ENCODE peak calls at places on chromosomes 6 and 20, in ten cellular contexts. One of them, this sample, is unnamed.
A peak's percentile ranks its signal among the peaks of the same experiment; 100 is the strongest.

GRCh38 chr6:167299641-167300308 is 8.7 kb downstream of the UNC93A start:
- DNase-seq in Calu3: no peak
- DNase-seq in tibial nerve: no peak
- DNase-seq in fibroblast of villous mesenchyme: no peak
- DNase-seq in CD4-positive, alpha-beta T cell: no peak
- DNase-seq in thoracic aorta: no peak
- DNase-seq in heart right ventricle: no peak
- DNase-seq in transverse colon: no peak
- DNase-seq in WTC11: no peak
- DNase-seq in HFF-Myc: no peak
- DNase-seq in this sample: no peak

GRCh38 chr6:27471365-27472115 is 1.4 kb downstream of the ZNF184 start:
- DNase-seq in Calu3: no peak
- DNase-seq in tibial nerve: no peak
- DNase-seq in fibroblast of villous mesenchyme: no peak
- DNase-seq in CD4-positive, alpha-beta T cell: no peak
- DNase-seq in thoracic aorta: no peak
- DNase-seq in heart right ventricle: no peak
- DNase-seq in transverse colon: no peak
- DNase-seq in WTC11: no peak
- DNase-seq in HFF-Myc: no peak
- DNase-seq in this sample: no peak

GRCh38 chr20:51767867-51768758 is at the start of gene ATP9A:
- DNase-seq in Calu3: peak; percentile 53
- DNase-seq in tibial nerve: no peak
- DNase-seq in fibroblast of villous mesenchyme: peak; percentile 16
- DNase-seq in CD4-positive, alpha-beta T cell: no peak
- DNase-seq in thoracic aorta: no peak
- DNase-seq in heart right ventricle: peak; percentile 45
- DNase-seq in transverse colon: peak; percentile 40
- DNase-seq in WTC11: peak; percentile 39
- DNase-seq in HFF-Myc: no peak
- DNase-seq in this sample: peak; percentile 31

GRCh38 chr20:1669304-1669703 is 11.7 kb upstream of the SIRPG start:
- DNase-seq in Calu3: no peak
- DNase-seq in tibial nerve: no peak
- DNase-seq in fibroblast of villous mesenchyme: peak; percentile 4
- DNase-seq in CD4-positive, alpha-beta T cell: no peak
- DNase-seq in thoracic aorta: no peak
- DNase-seq in heart right ventricle: peak; percentile 44
- DNase-seq in transverse colon: no peak
- DNase-seq in WTC11: no peak
- DNase-seq in HFF-Myc: no peak
- DNase-seq in this sample: no peak

GRCh38 chr6:85703359-85703758 is 60.7 kb upstream of the SYNCRIP start:
- DNase-seq in Calu3: no peak
- DNase-seq in tibial nerve: no peak
- DNase-seq in fibroblast of villous mesenchyme: no peak
- DNase-seq in CD4-positive, alpha-beta T cell: no peak
- DNase-seq in thoracic aorta: no peak
- DNase-seq in heart right ventricle: no peak
- DNase-seq in transverse colon: no peak
- DNase-seq in WTC11: no peak
- DNase-seq in HFF-Myc: no peak
- DNase-seq in this sample: no peak

GRCh38 chr6:107235521-107235920 is 120.2 kb upstream of the BEND3 start:
- DNase-seq in Calu3: no peak
- DNase-seq in tibial nerve: peak; percentile 27
- DNase-seq in fibroblast of villous mesenchyme: peak; percentile 56
- DNase-seq in CD4-positive, alpha-beta T cell: no peak
- DNase-seq in thoracic aorta: no peak
- DNase-seq in heart right ventricle: no peak
- DNase-seq in transverse colon: no peak
- DNase-seq in WTC11: no peak
- DNase-seq in HFF-Myc: no peak
- DNase-seq in this sample: no peak

GRCh38 chr6:31676322-31676903 is 4.5 kb downstream of the LY6G5C start:
- DNase-seq in Calu3: no peak
- DNase-seq in tibial nerve: no peak
- DNase-seq in fibroblast of villous mesenchyme: no peak
- DNase-seq in CD4-positive, alpha-beta T cell: no peak
- DNase-seq in thoracic aorta: no peak
- DNase-seq in heart right ventricle: no peak
- DNase-seq in transverse colon: no peak
- DNase-seq in WTC11: no peak
- DNase-seq in HFF-Myc: no peak
- DNase-seq in this sample: no peak

GRCh38 chr6:154991207-154991606 is 3.9 kb upstream of the TIAM2 start:
- DNase-seq in Calu3: no peak
- DNase-seq in tibial nerve: no peak
- DNase-seq in fibroblast of villous mesenchyme: no peak
- DNase-seq in CD4-positive, alpha-beta T cell: no peak
- DNase-seq in thoracic aorta: no peak
- DNase-seq in heart right ventricle: no peak
- DNase-seq in transverse colon: no peak
- DNase-seq in WTC11: no peak
- DNase-seq in HFF-Myc: no peak
- DNase-seq in this sample: no peak

GRCh38 chr20:16707674-16708073 is 22.2 kb upstream of the SNRPB2 start:
- DNase-seq in Calu3: no peak
- DNase-seq in tibial nerve: no peak
- DNase-seq in fibroblast of villous mesenchyme: no peak
- DNase-seq in CD4-positive, alpha-beta T cell: no peak
- DNase-seq in thoracic aorta: no peak
- DNase-seq in heart right ventricle: no peak
- DNase-seq in transverse colon: no peak
- DNase-seq in WTC11: no peak
- DNase-seq in HFF-Myc: no peak
- DNase-seq in this sample: no peak

GRCh38 chr6:148295261-148295887 is 47.3 kb upstream of the SASH1 start:
- DNase-seq in Calu3: no peak
- DNase-seq in tibial nerve: no peak
- DNase-seq in fibroblast of villous mesenchyme: no peak
- DNase-seq in CD4-positive, alpha-beta T cell: no peak
- DNase-seq in thoracic aorta: no peak
- DNase-seq in heart right ventricle: no peak
- DNase-seq in transverse colon: no peak
- DNase-seq in WTC11: no peak
- DNase-seq in HFF-Myc: no peak
- DNase-seq in this sample: peak; percentile 55

GRCh38 chr6:39209360-39209811 is 19.9 kb downstream of the KCNK5 start:
- DNase-seq in Calu3: peak; percentile 81
- DNase-seq in tibial nerve: no peak
- DNase-seq in fibroblast of villous mesenchyme: no peak
- DNase-seq in CD4-positive, alpha-beta T cell: no peak
- DNase-seq in thoracic aorta: no peak
- DNase-seq in heart right ventricle: no peak
- DNase-seq in transverse colon: no peak
- DNase-seq in WTC11: no peak
- DNase-seq in HFF-Myc: no peak
- DNase-seq in this sample: no peak

GRCh38 chr6:166112580-166112979 is 55.1 kb downstream of the TBXT start:
- DNase-seq in Calu3: peak; percentile 72
- DNase-seq in tibial nerve: no peak
- DNase-seq in fibroblast of villous mesenchyme: peak; percentile 32
- DNase-seq in CD4-positive, alpha-beta T cell: no peak
- DNase-seq in thoracic aorta: no peak
- DNase-seq in heart right ventricle: no peak
- DNase-seq in transverse colon: no peak
- DNase-seq in WTC11: no peak
- DNase-seq in HFF-Myc: no peak
- DNase-seq in this sample: no peak

GRCh38 chr20:10369723-10370090 is 64.3 kb downstream of the MKKS start:
- DNase-seq in Calu3: peak; percentile 65
- DNase-seq in tibial nerve: no peak
- DNase-seq in fibroblast of villous mesenchyme: peak; percentile 24
- DNase-seq in CD4-positive, alpha-beta T cell: no peak
- DNase-seq in thoracic aorta: no peak
- DNase-seq in heart right ventricle: no peak
- DNase-seq in transverse colon: peak; percentile 8
- DNase-seq in WTC11: no peak
- DNase-seq in HFF-Myc: no peak
- DNase-seq in this sample: no peak

GRCh38 chr6:33923857-33924514 is 120.2 kb upstream of the MLN start:
- DNase-seq in Calu3: peak; percentile 28
- DNase-seq in tibial nerve: no peak
- DNase-seq in fibroblast of villous mesenchyme: no peak
- DNase-seq in CD4-positive, alpha-beta T cell: no peak
- DNase-seq in thoracic aorta: no peak
- DNase-seq in heart right ventricle: no peak
- DNase-seq in transverse colon: no peak
- DNase-seq in WTC11: no peak
- DNase-seq in HFF-Myc: no peak
- DNase-seq in this sample: no peak
- TF ChIP-seq CTCF in Calu3: no peak
- TF ChIP-seq CTCF in tibial nerve: no peak
- TF ChIP-seq CTCF in fibroblast of villous mesenchyme: no peak
- TF ChIP-seq CTCF in CD4-positive, alpha-beta T cell: no peak
- TF ChIP-seq CTCF in thoracic aorta: no peak
- TF ChIP-seq CTCF in heart right ventricle: no peak
- TF ChIP-seq CTCF in transverse colon: no peak
- TF ChIP-seq CTCF in WTC11: no peak
- TF ChIP-seq CTCF in HFF-Myc: no peak
- TF ChIP-seq CTCF in this sample: no peak

GRCh38 chr6:8061736-8062135 is 2.5 kb downstream of the BLOC1S5 start:
- DNase-seq in Calu3: no peak
- DNase-seq in tibial nerve: no peak
- DNase-seq in fibroblast of villous mesenchyme: no peak
- DNase-seq in CD4-positive, alpha-beta T cell: no peak
- DNase-seq in thoracic aorta: no peak
- DNase-seq in heart right ventricle: no peak
- DNase-seq in transverse colon: no peak
- DNase-seq in WTC11: no peak
- DNase-seq in HFF-Myc: no peak
- DNase-seq in this sample: no peak

GRCh38 chr6:8065519-8065911 is 1.3 kb upstream of the BLOC1S5 start:
- DNase-seq in Calu3: no peak
- DNase-seq in tibial nerve: no peak
- DNase-seq in fibroblast of villous mesenchyme: no peak
- DNase-seq in CD4-positive, alpha-beta T cell: no peak
- DNase-seq in thoracic aorta: no peak
- DNase-seq in heart right ventricle: no peak
- DNase-seq in transverse colon: no peak
- DNase-seq in WTC11: no peak
- DNase-seq in HFF-Myc: no peak
- DNase-seq in this sample: no peak

GRCh38 chr6:8066108-8066507 is 1.9 kb upstream of the BLOC1S5 start:
- DNase-seq in Calu3: no peak
- DNase-seq in tibial nerve: no peak
- DNase-seq in fibroblast of villous mesenchyme: no peak
- DNase-seq in CD4-positive, alpha-beta T cell: no peak
- DNase-seq in thoracic aorta: no peak
- DNase-seq in heart right ventricle: no peak
- DNase-seq in transverse colon: no peak
- DNase-seq in WTC11: no peak
- DNase-seq in HFF-Myc: no peak
- DNase-seq in this sample: no peak

GRCh38 chr6:8064638-8065518 is 689 bp upstream of the BLOC1S5 start:
- DNase-seq in Calu3: no peak
- DNase-seq in tibial nerve: no peak
- DNase-seq in fibroblast of villous mesenchyme: no peak
- DNase-seq in CD4-positive, alpha-beta T cell: no peak
- DNase-seq in thoracic aorta: no peak
- DNase-seq in heart right ventricle: no peak
- DNase-seq in transverse colon: no peak
- DNase-seq in WTC11: no peak
- DNase-seq in HFF-Myc: no peak
- DNase-seq in this sample: no peak

GRCh38 chr6:8063762-8064637 is at the start of gene BLOC1S5:
- DNase-seq in Calu3: peak; percentile 90
- DNase-seq in tibial nerve: peak; percentile 97
- DNase-seq in fibroblast of villous mesenchyme: peak; percentile 98
- DNase-seq in CD4-positive, alpha-beta T cell: peak; percentile 94
- DNase-seq in thoracic aorta: peak; percentile 96
- DNase-seq in heart right ventricle: peak; percentile 94
- DNase-seq in transverse colon: peak; percentile 98
- DNase-seq in WTC11: peak; percentile 94
- DNase-seq in HFF-Myc: peak; percentile 88
- DNase-seq in this sample: peak; percentile 98
- TF ChIP-seq CTCF in Calu3: no peak
- TF ChIP-seq CTCF in tibial nerve: peak; percentile 36
- TF ChIP-seq CTCF in fibroblast of villous mesenchyme: no peak
- TF ChIP-seq CTCF in CD4-positive, alpha-beta T cell: no peak
- TF ChIP-seq CTCF in thoracic aorta: peak; percentile 11
- TF ChIP-seq CTCF in heart right ventricle: no peak
- TF ChIP-seq CTCF in transverse colon: no peak
- TF ChIP-seq CTCF in WTC11: no peak
- TF ChIP-seq CTCF in HFF-Myc: peak; percentile 7
- TF ChIP-seq CTCF in this sample: peak; percentile 32

DNA sequence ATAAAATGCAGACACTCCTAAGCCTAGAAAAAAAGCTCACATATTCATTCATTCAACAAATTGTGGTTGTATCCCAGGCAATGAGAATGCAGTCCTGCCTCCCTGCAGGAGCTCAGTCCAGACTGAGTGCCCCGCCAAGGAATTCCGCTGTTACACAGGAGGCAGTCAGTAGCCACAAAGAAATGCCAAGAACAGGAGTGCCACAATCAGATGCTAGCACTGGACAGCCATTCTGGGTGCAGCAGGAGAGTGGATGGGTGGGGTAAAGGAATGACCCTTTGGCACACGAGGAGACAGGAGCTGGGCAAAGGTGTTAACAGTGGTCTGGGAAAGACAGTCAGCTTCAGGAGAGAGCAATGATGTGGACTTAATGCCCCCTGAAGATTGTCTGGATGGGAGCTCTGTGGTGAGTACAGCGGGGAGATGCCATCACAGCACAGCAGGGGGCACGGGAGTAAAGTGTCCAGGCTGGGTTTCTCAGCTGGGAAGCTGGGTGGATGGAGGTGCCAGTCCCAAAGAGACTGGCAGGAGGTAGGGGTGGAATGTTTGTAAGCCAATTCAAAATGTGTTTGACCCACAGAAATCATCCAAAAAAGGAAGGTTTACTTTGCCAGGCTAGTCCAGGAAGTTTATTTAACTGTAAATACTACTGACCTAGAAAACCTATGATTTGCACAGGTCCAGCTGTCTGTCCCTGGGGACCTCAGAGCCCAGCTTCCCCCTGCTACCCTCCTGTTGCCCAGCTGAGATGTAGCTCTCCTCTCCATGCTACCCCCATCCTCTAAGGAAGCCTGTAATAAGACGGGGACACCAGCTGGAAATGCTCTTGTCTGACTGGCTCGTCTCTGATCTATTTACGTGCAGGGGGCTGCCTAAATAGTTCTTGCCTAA is 84.1 kb downstream of the SLC23A2 start:
- DNase-seq in Calu3: no peak
- DNase-seq in tibial nerve: no peak
- DNase-seq in fibroblast of villous mesenchyme: no peak
- DNase-seq in CD4-positive, alpha-beta T cell: no peak
- DNase-seq in thoracic aorta: no peak
- DNase-seq in heart right ventricle: no peak
- DNase-seq in transverse colon: no peak
- DNase-seq in WTC11: no peak
- DNase-seq in HFF-Myc: no peak
- DNase-seq in this sample: peak; percentile 45
- TF ChIP-seq CTCF in Calu3: no peak
- TF ChIP-seq CTCF in tibial nerve: no peak
- TF ChIP-seq CTCF in fibroblast of villous mesenchyme: peak; percentile 16
- TF ChIP-seq CTCF in CD4-positive, alpha-beta T cell: no peak
- TF ChIP-seq CTCF in thoracic aorta: peak; percentile 36
- TF ChIP-seq CTCF in heart right ventricle: no peak
- TF ChIP-seq CTCF in transverse colon: no peak
- TF ChIP-seq CTCF in WTC11: no peak
- TF ChIP-seq CTCF in HFF-Myc: no peak
- TF ChIP-seq CTCF in this sample: no peak

GRCh38 chr6:129598244-129599187 is 111.5 kb downstream of the ARHGAP18 start:
- DNase-seq in Calu3: peak; percentile 21
- DNase-seq in tibial nerve: peak; percentile 20
- DNase-seq in fibroblast of villous mesenchyme: peak; percentile 82
- DNase-seq in CD4-positive, alpha-beta T cell: no peak
- DNase-seq in thoracic aorta: no peak
- DNase-seq in heart right ventricle: no peak
- DNase-seq in transverse colon: no peak
- DNase-seq in WTC11: no peak
- DNase-seq in HFF-Myc: peak; percentile 72
- DNase-seq in this sample: no peak
- TF ChIP-seq CTCF in Calu3: peak; percentile 50
- TF ChIP-seq CTCF in tibial nerve: peak; percentile 82
- TF ChIP-seq CTCF in fibroblast of villous mesenchyme: peak; percentile 71
- TF ChIP-seq CTCF in CD4-positive, alpha-beta T cell: peak; percentile 90
- TF ChIP-seq CTCF in thoracic aorta: peak; percentile 74
- TF ChIP-seq CTCF in heart right ventricle: peak; percentile 59
- TF ChIP-seq CTCF in transverse colon: peak; percentile 83
- TF ChIP-seq CTCF in WTC11: peak; percentile 53
- TF ChIP-seq CTCF in HFF-Myc: peak; percentile 51
- TF ChIP-seq CTCF in this sample: peak; percentile 84

This sample was measured in testis.